ENCODE peak calls at places on chromosomes 12 and 14, in seven cellular contexts. F, N, Y, U, S, W and C are unnamed samples.

GRCh38 chr12:72723732-72724131 is 451.6 kb downstream of the TRHDE start:
- DNase-seq in F (no peak), N (no peak), Y (no peak), U (no peak), S (no peak), W (no peak), C (no peak)

GRCh38 chr14:77278461-77279230 is 7.6 kb upstream of the NGB start:
- DNase-seq in F (no peak), N (no peak), Y (no peak), U (no peak), S (no peak), W (no peak), C (no peak)

GRCh38 chr12:124677552-124678356 is 110.3 kb upstream of the NCOR2 start:
- DNase-seq in F (no peak), N (no peak), Y (no peak), U (no peak), S (no peak), W (no peak), C (no peak)

GRCh38 chr14:39431416-39432178 is 636 bp downstream of the FBXO33 start:
- DNase-seq in F (no peak), N (peak), Y (no peak), U (peak), S (peak), W (no peak), C (no peak)

GRCh38 chr14:50342211-50343080 is 30.3 kb downstream of the DMAC2L start:
- DNase-seq in F (no peak), N (peak), Y (no peak), U (peak), S (peak), W (peak), C (no peak)

GRCh38 chr12:79555006-79555925 is 135.5 kb downstream of the PAWR start:
- DNase-seq in F (no peak), N (peak), Y (no peak), U (peak), S (no peak), W (peak), C (no peak)

GRCh38 chr12:121723200-121723599 is 10.6 kb downstream of the TMEM120B start:
- DNase-seq in F (no peak), N (no peak), Y (no peak), U (no peak), S (no peak), W (no peak), C (no peak)

GRCh38 chr14:60684203-60684602 is 34.9 kb upstream of the SIX1 start:
- DNase-seq in F (no peak), N (no peak), Y (no peak), U (no peak), S (no peak), W (no peak), C (no peak)

GRCh38 chr12:1890810-1891209 is 27.6 kb downstream of the CACNA2D4 start:
- DNase-seq in F (no peak), N (no peak), Y (no peak), U (no peak), S (no peak), W (no peak), C (no peak)

GRCh38 chr12:27906127-27906500 is 66.4 kb downstream of the PTHLH start:
- DNase-seq in F (no peak), N (no peak), Y (no peak), U (no peak), S (no peak), W (no peak), C (no peak)

GRCh38 chr12:77031745-77032144 is 33.6 kb downstream of the E2F7 start:
- DNase-seq in F (no peak), N (peak), Y (no peak), U (no peak), S (peak), W (no peak), C (no peak)

GRCh38 chr12:88188180-88188579 is 46.1 kb downstream of the TMTC3 start:
- DNase-seq in F (no peak), N (peak), Y (no peak), U (no peak), S (no peak), W (no peak), C (no peak)

GRCh38 chr12:1328385-1328784 is 266.0 kb downstream of the FBXL14 start:
- DNase-seq in F (no peak), N (no peak), Y (no peak), U (no peak), S (no peak), W (no peak), C (no peak)

GRCh38 chr12:45540661-45541341 is 188.7 kb upstream of the ARID2 start:
- DNase-seq in F (no peak), N (no peak), Y (no peak), U (no peak), S (no peak), W (no peak), C (no peak)

GRCh38 chr12:50914872-50915484 is 37.4 kb upstream of the HIGD1C start:
- DNase-seq in F (no peak), N (no peak), Y (no peak), U (no peak), S (no peak), W (no peak), C (no peak)

GRCh38 chr12:87074801-87075200 is 818.6 kb upstream of the MGAT4C start:
- DNase-seq in F (no peak), N (no peak), Y (no peak), U (no peak), S (no peak), W (no peak), C (no peak)

GRCh38 chr14:58560208-58560607 is 77.6 kb upstream of the DACT1 start:
- DNase-seq in F (no peak), N (peak), Y (no peak), U (no peak), S (no peak), W (no peak), C (no peak)

GRCh38 chr14:42869681-42870080 is 1263.0 kb downstream of the LRFN5 start:
- DNase-seq in F (no peak), N (peak), Y (no peak), U (no peak), S (no peak), W (no peak), C (no peak)

GRCh38 chr14:64502476-64503183 is 1.0 kb downstream of the ZBTB25 start:
- DNase-seq in F (no peak), N (no peak), Y (no peak), U (peak), S (no peak), W (peak), C (no peak)

GRCh38 chr12:26298785-26299621 is 103.6 kb downstream of the SSPN start:
- DNase-seq in F (no peak), N (peak), Y (no peak), U (no peak), S (no peak), W (no peak), C (peak)

GRCh38 chr14:23641915-23642588 is 5.9 kb downstream of the DHRS2 start:
- DNase-seq in F (no peak), N (no peak), Y (no peak), U (no peak), S (no peak), W (no peak), C (no peak)

GRCh38 chr12:98698603-98699463 is 53.7 kb downstream of the APAF1 start:
- DNase-seq in F (no peak), N (peak), Y (peak), U (no peak), S (peak), W (peak), C (peak)